ENCODE peak calls at places on chromosomes 11 and 22, in seven cellular contexts. One of them, this sample, is unnamed. For H3K36me3, the result is how much of the 10 kb centered on the place peaks cover.

GRCh38 chr11:112613051-112613972 is 347.9 kb upstream of the NCAM1 start:
- DNase-seq in suprapubic skin: no peak
- DNase-seq in tibial nerve: no peak
- DNase-seq in stomach: no peak
- DNase-seq in sigmoid colon: no peak
- DNase-seq in HepG2: peak
- DNase-seq in upper lobe of left lung: no peak
- DNase-seq in this sample: no peak

GRCh38 chr11:104765401-104765800 is 132.9 kb downstream of the CASP12 start:
- DNase-seq in suprapubic skin: no peak
- DNase-seq in tibial nerve: no peak
- DNase-seq in stomach: no peak
- DNase-seq in sigmoid colon: no peak
- DNase-seq in HepG2: no peak
- DNase-seq in upper lobe of left lung: no peak
- DNase-seq in this sample: no peak

GRCh38 chr11:128695539-128696221 is 1.8 kb downstream of the FLI1 start:
- DNase-seq in suprapubic skin: no peak
- DNase-seq in tibial nerve: no peak
- DNase-seq in stomach: no peak
- DNase-seq in sigmoid colon: peak
- DNase-seq in HepG2: no peak
- DNase-seq in upper lobe of left lung: no peak
- DNase-seq in this sample: no peak

GRCh38 chr22:35915477-35916013 is 113.1 kb downstream of the RBFOX2 start:
- DNase-seq in suprapubic skin: no peak
- DNase-seq in tibial nerve: no peak
- DNase-seq in stomach: no peak
- DNase-seq in sigmoid colon: no peak
- DNase-seq in HepG2: no peak
- DNase-seq in upper lobe of left lung: no peak
- DNase-seq in this sample: no peak

GRCh38 chr22:28799834-28800307 is 498 bp downstream of the XBP1 start:
- DNase-seq in suprapubic skin: peak
- DNase-seq in tibial nerve: peak
- DNase-seq in stomach: peak
- DNase-seq in sigmoid colon: peak
- DNase-seq in HepG2: no peak
- DNase-seq in upper lobe of left lung: peak
- DNase-seq in this sample: peak

GRCh38 chr11:102368472-102368871 is 21.5 kb downstream of the BIRC2 start:
- DNase-seq in suprapubic skin: no peak
- DNase-seq in tibial nerve: no peak
- DNase-seq in stomach: no peak
- DNase-seq in sigmoid colon: no peak
- DNase-seq in HepG2: no peak
- DNase-seq in upper lobe of left lung: no peak
- DNase-seq in this sample: no peak

GRCh38 chr11:102727890-102728289 is 3.1 kb upstream of the MMP8 start:
- DNase-seq in suprapubic skin: no peak
- DNase-seq in tibial nerve: no peak
- DNase-seq in stomach: no peak
- DNase-seq in sigmoid colon: no peak
- DNase-seq in HepG2: no peak
- DNase-seq in upper lobe of left lung: no peak
- DNase-seq in this sample: no peak

GRCh38 chr11:102929966-102930365 is 25.6 kb downstream of the MMP13 start:
- DNase-seq in suprapubic skin: no peak
- DNase-seq in tibial nerve: no peak
- DNase-seq in stomach: no peak
- DNase-seq in sigmoid colon: no peak
- DNase-seq in HepG2: no peak
- DNase-seq in upper lobe of left lung: no peak
- DNase-seq in this sample: no peak

GRCh38 chr22:17767236-17768065 is 6.8 kb downstream of the BID start:
- DNase-seq in suprapubic skin: no peak
- DNase-seq in tibial nerve: no peak
- DNase-seq in stomach: no peak
- DNase-seq in sigmoid colon: no peak
- DNase-seq in HepG2: no peak
- DNase-seq in upper lobe of left lung: no peak
- DNase-seq in this sample: no peak

GRCh38 chr22:48829908-48830307 is 997.8 kb downstream of the BRD1 start:
- DNase-seq in suprapubic skin: no peak
- DNase-seq in tibial nerve: no peak
- DNase-seq in stomach: no peak
- DNase-seq in sigmoid colon: no peak
- DNase-seq in HepG2: no peak
- DNase-seq in upper lobe of left lung: no peak
- DNase-seq in this sample: no peak

GRCh38 chr11:117535870-117536411 is 208.3 kb downstream of the CEP164 start:
- DNase-seq in suprapubic skin: no peak
- DNase-seq in tibial nerve: no peak
- DNase-seq in stomach: no peak
- DNase-seq in sigmoid colon: no peak
- DNase-seq in HepG2: no peak
- DNase-seq in upper lobe of left lung: no peak
- DNase-seq in this sample: peak

GRCh38 chr11:1307163-1307870 is 2.1 kb downstream of the TOLLIP start:
- DNase-seq in suprapubic skin: peak
- DNase-seq in tibial nerve: no peak
- DNase-seq in stomach: no peak
- DNase-seq in sigmoid colon: no peak
- DNase-seq in HepG2: no peak
- DNase-seq in upper lobe of left lung: peak
- DNase-seq in this sample: no peak

GRCh38 chr11:10906521-10906920 is 48.7 kb upstream of the ZBED5 start:
- DNase-seq in suprapubic skin: no peak
- DNase-seq in tibial nerve: no peak
- DNase-seq in stomach: no peak
- DNase-seq in sigmoid colon: no peak
- DNase-seq in HepG2: no peak
- DNase-seq in upper lobe of left lung: no peak
- DNase-seq in this sample: no peak

GRCh38 chr11:62068730-62069129 is 55.1 kb upstream of the INCENP start:
- DNase-seq in suprapubic skin: peak
- DNase-seq in tibial nerve: no peak
- DNase-seq in stomach: no peak
- DNase-seq in sigmoid colon: peak
- DNase-seq in HepG2: no peak
- DNase-seq in upper lobe of left lung: no peak
- DNase-seq in this sample: no peak

GRCh38 chr11:72430743-72431570 is 3.4 kb downstream of the CLPB start:
- DNase-seq in suprapubic skin: no peak
- DNase-seq in tibial nerve: no peak
- DNase-seq in stomach: peak
- DNase-seq in sigmoid colon: no peak
- DNase-seq in HepG2: peak
- DNase-seq in upper lobe of left lung: no peak
- DNase-seq in this sample: peak

GRCh38 chr11:75482310-75482606 is 43.5 kb downstream of the GDPD5 start:
- DNase-seq in suprapubic skin: no peak
- DNase-seq in tibial nerve: no peak
- DNase-seq in stomach: no peak
- DNase-seq in sigmoid colon: no peak
- DNase-seq in HepG2: no peak
- DNase-seq in upper lobe of left lung: no peak
- DNase-seq in this sample: no peak

GRCh38 chr11:66936326-66936725 is 21.9 kb downstream of the PC start:
- DNase-seq in suprapubic skin: no peak
- DNase-seq in tibial nerve: no peak
- DNase-seq in stomach: no peak
- DNase-seq in sigmoid colon: no peak
- DNase-seq in HepG2: peak
- DNase-seq in upper lobe of left lung: no peak
- DNase-seq in this sample: no peak

GRCh38 chr11:2483426-2483825 is 38.6 kb downstream of the KCNQ1 start:
- DNase-seq in suprapubic skin: no peak
- DNase-seq in tibial nerve: no peak
- DNase-seq in stomach: peak
- DNase-seq in sigmoid colon: no peak
- DNase-seq in HepG2: no peak
- DNase-seq in upper lobe of left lung: no peak
- DNase-seq in this sample: no peak

GRCh38 chr11:117391181-117391580 is 63.5 kb downstream of the CEP164 start:
- DNase-seq in suprapubic skin: no peak
- DNase-seq in tibial nerve: no peak
- DNase-seq in stomach: no peak
- DNase-seq in sigmoid colon: peak
- DNase-seq in HepG2: no peak
- DNase-seq in upper lobe of left lung: no peak
- DNase-seq in this sample: no peak

GRCh38 chr22:19680911-19681862 is 33.1 kb upstream of the SEPTIN5 start:
- DNase-seq in suprapubic skin: no peak
- DNase-seq in tibial nerve: no peak
- DNase-seq in stomach: no peak
- DNase-seq in sigmoid colon: no peak
- DNase-seq in HepG2: no peak
- DNase-seq in upper lobe of left lung: no peak
- DNase-seq in this sample: no peak

GRCh38 chr11:14904745-14905103 is 12.7 kb upstream of the CYP2R1 start:
- DNase-seq in suprapubic skin: peak
- DNase-seq in tibial nerve: peak
- DNase-seq in stomach: peak
- DNase-seq in sigmoid colon: peak
- DNase-seq in HepG2: no peak
- DNase-seq in upper lobe of left lung: peak
- DNase-seq in this sample: peak

GRCh38 chr11:63978551-63979235 is 4.3 kb downstream of the COX8A start:
- DNase-seq in suprapubic skin: no peak
- DNase-seq in tibial nerve: no peak
- DNase-seq in stomach: no peak
- DNase-seq in sigmoid colon: no peak
- DNase-seq in HepG2: no peak
- DNase-seq in upper lobe of left lung: no peak
- DNase-seq in this sample: no peak

GRCh38 chr11:99015634-99016454 is 4.9 kb upstream of the CNTN5 start:
- DNase-seq in suprapubic skin: no peak
- DNase-seq in tibial nerve: no peak
- DNase-seq in stomach: no peak
- DNase-seq in sigmoid colon: no peak
- DNase-seq in HepG2: peak
- DNase-seq in upper lobe of left lung: no peak
- DNase-seq in this sample: no peak

GRCh38 chr11:28627690-28628255 is 519.6 kb downstream of the METTL15 start:
- DNase-seq in suprapubic skin: no peak
- DNase-seq in tibial nerve: no peak
- DNase-seq in stomach: no peak
- DNase-seq in sigmoid colon: no peak
- DNase-seq in HepG2: no peak
- DNase-seq in upper lobe of left lung: no peak
- DNase-seq in this sample: no peak
- TF ChIP-seq EP300 in suprapubic skin: no peak
- TF ChIP-seq EP300 in tibial nerve: no peak
- TF ChIP-seq EP300 in stomach: no peak
- TF ChIP-seq EP300 in sigmoid colon: no peak
- TF ChIP-seq EP300 in HepG2: no peak
- TF ChIP-seq EP300 in upper lobe of left lung: no peak
- TF ChIP-seq EP300 in this sample: no peak

DNA sequence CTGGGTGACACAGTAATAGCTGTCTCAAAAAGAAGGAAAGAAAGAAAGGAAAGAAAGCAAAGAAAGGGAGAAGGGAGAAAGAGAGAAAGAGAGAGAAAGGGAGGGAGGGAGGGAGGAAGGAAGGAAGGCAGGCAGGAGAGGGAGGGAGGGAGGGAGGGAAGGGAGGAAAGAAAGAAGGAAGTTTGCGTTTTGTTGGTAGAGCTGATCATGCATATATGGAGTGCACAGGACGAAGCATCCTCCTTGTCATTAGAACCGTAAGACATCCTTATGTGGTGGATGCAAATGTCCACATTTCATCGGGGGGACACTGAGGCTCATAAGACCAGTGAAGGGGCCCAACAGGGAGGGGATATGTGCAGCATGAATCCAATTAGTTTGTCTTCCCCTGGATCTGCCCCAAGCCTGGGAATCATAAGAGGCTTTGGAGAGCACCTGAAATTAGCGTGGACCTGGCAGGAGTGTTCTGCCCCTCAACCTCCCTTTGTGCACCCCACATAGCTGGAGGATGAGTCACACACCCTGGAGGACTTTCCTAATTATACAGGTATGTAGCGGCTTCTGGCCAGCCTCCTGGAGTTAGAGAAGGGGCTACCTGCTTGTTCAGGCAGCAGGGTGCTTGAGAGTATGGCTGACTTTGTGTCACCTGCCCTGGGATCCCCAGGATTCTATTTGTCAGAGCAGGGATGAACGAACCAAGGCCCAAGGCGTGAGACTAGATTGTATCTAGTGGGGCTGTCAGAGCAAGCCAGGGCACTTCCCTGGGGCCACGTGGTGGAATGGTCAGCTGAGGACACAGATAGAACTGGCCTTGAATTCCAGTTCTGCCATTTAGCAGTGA is 119.7 kb upstream of the CD82 start:
- DNase-seq in suprapubic skin: peak
- DNase-seq in tibial nerve: no peak
- DNase-seq in stomach: peak
- DNase-seq in sigmoid colon: no peak
- DNase-seq in HepG2: no peak
- DNase-seq in upper lobe of left lung: no peak
- DNase-seq in this sample: no peak
- H3K27ac ChIP-seq in suprapubic skin: no peak
- H3K27ac ChIP-seq in tibial nerve: no peak
- H3K27ac ChIP-seq in stomach: no peak
- H3K27ac ChIP-seq in sigmoid colon: no peak
- H3K27ac ChIP-seq in HepG2: no peak
- H3K27ac ChIP-seq in upper lobe of left lung: no peak
- H3K27ac ChIP-seq in this sample: no peak

DNA sequence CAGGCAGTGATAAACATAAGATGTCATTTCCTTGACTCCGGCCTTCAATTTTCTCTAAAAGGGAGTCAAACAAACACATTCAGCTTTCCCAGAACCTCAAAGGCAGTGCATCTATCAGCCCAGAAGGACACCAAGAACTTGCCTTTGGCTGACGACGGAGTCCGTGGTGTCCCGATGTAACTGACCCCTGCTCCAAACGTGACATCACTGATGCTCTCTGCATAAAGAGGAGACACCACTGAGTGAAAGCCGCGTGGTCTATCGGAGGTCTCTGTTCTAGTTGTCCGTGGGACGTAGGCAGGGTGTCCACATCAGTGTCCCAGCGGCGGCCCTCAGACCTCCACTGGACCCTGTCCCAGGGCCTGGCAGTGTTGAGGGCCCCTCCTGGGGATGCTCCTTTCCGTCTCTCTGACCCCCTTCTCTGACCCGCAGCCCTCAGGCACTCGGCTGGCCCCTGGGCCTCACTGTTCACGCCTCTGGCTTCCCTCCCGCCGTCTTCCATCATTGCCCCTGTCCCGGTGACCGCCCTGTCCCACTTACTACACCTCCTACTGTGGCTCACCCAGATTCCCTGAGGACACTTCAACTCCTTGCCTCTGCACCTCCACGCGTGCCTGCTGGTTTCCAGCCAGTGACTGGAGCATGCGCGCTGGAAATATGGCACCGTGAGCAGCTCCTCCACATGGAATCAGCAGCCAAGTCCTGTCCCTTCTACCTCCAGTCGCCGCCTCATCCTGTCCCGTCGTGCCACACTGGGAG is 70.4 kb downstream of the NCAPD3 start:
- DNase-seq in suprapubic skin: no peak
- DNase-seq in tibial nerve: no peak
- DNase-seq in stomach: no peak
- DNase-seq in sigmoid colon: no peak
- DNase-seq in HepG2: no peak
- DNase-seq in upper lobe of left lung: peak
- DNase-seq in this sample: peak
- H3K36me3 ChIP-seq in suprapubic skin: half or more
- H3K36me3 ChIP-seq in tibial nerve: under half
- H3K36me3 ChIP-seq in stomach: under half
- H3K36me3 ChIP-seq in sigmoid colon: under half
- H3K36me3 ChIP-seq in HepG2: under half
- H3K36me3 ChIP-seq in upper lobe of left lung: half or more
- H3K36me3 ChIP-seq in this sample: under half

GRCh38 chr11:86211619-86212018 is 32.9 kb upstream of the EED start:
- DNase-seq in suprapubic skin: no peak
- DNase-seq in tibial nerve: no peak
- DNase-seq in stomach: no peak
- DNase-seq in sigmoid colon: no peak
- DNase-seq in HepG2: no peak
- DNase-seq in upper lobe of left lung: no peak
- DNase-seq in this sample: no peak
- TF ChIP-seq EP300 in suprapubic skin: no peak
- TF ChIP-seq EP300 in tibial nerve: no peak
- TF ChIP-seq EP300 in stomach: no peak
- TF ChIP-seq EP300 in sigmoid colon: no peak
- TF ChIP-seq EP300 in HepG2: no peak
- TF ChIP-seq EP300 in upper lobe of left lung: no peak
- TF ChIP-seq EP300 in this sample: no peak

This sample was measured in ovary.